ENCODE peak calls at places on chromosomes 3 and 15, in four cellular contexts. D, L, H and U are unnamed samples.

GRCh38 chr3:177522051-177522450 is 324.8 kb upstream of the TBL1XR1 start:
- DNase-seq in D (no peak), L (no peak), H (no peak), U (no peak)

GRCh38 chr15:25070357-25070963 is 115.7 kb downstream of the SNRPN start:
- DNase-seq in D (no peak), L (no peak), H (no peak), U (no peak)

GRCh38 chr3:49539659-49540560 is 14.4 kb upstream of the BSN start:
- DNase-seq in D (peak), L (peak), H (peak), U (peak)

GRCh38 chr3:105523496-105523895 is 156.8 kb downstream of the ALCAM start:
- DNase-seq in D (no peak), L (no peak), H (no peak), U (no peak)

GRCh38 chr3:43248194-43248593 is 38.1 kb upstream of the SNRK start:
- DNase-seq in D (no peak), L (no peak), H (no peak), U (no peak)

GRCh38 chr15:51198701-51199253 is 104.1 kb upstream of the TNFAIP8L3 start:
- DNase-seq in D (no peak), L (no peak), H (no peak), U (no peak)

GRCh38 chr15:85073556-85074194 is 92.0 kb downstream of the PDE8A start:
- DNase-seq in D (no peak), L (no peak), H (no peak), U (no peak)

GRCh38 chr3:80244390-80244789 is 476.6 kb upstream of the ROBO1 start:
- DNase-seq in D (no peak), L (peak), H (no peak), U (peak)

GRCh38 chr3:130901463-130902204 is 7.8 kb downstream of the ATP2C1 start:
- DNase-seq in D (no peak), L (no peak), H (no peak), U (no peak)

GRCh38 chr15:101045835-101046691 is 126.9 kb downstream of the LRRK1 start:
- DNase-seq in D (no peak), L (peak), H (peak), U (no peak)

GRCh38 chr3:99545941-99546580 is 92.3 kb upstream of the COL8A1 start:
- DNase-seq in D (no peak), L (no peak), H (no peak), U (no peak)

GRCh38 chr3:136068708-136069107 is 103.2 kb downstream of the PPP2R3A start:
- DNase-seq in D (no peak), L (no peak), H (no peak), U (no peak)

GRCh38 chr15:25054329-25054728 is 99.5 kb downstream of the SNRPN start:
- DNase-seq in D (no peak), L (no peak), H (no peak), U (no peak)

GRCh38 chr3:148360046-148360445 is 337.7 kb upstream of the AGTR1 start:
- DNase-seq in D (no peak), L (no peak), H (no peak), U (peak)

GRCh38 chr15:66936115-66936863 is 129.1 kb upstream of the SMAD3 start:
- DNase-seq in D (peak), L (no peak), H (no peak), U (peak)

GRCh38 chr3:168803536-168803935 is 707.8 kb upstream of the GOLIM4 start:
- DNase-seq in D (no peak), L (no peak), H (no peak), U (no peak)

GRCh38 chr3:6066397-6066796 is 794.5 kb upstream of the GRM7 start:
- DNase-seq in D (no peak), L (no peak), H (no peak), U (no peak)

GRCh38 chr15:52759969-52760368 is 30.2 kb downstream of the ONECUT1 start:
- DNase-seq in D (no peak), L (no peak), H (no peak), U (no peak)
- TF ChIP-seq CTCF in D (no peak), L (no peak), H (no peak), U (no peak)

GRCh38 chr3:170869645-170870593 is at the start of gene RPL22L1:
- DNase-seq in D (peak), L (peak), H (peak), U (peak)
- TF ChIP-seq CTCF in D (no peak), L (no peak), H (no peak), U (peak)

GRCh38 chr3:127287840-127288239 is at the start of gene PRR20G:
- DNase-seq in D (no peak), L (no peak), H (no peak), U (no peak)

GRCh38 chr3:127289646-127290575 is 2.1 kb upstream of the PRR20G start:
- DNase-seq in D (peak), L (no peak), H (no peak), U (no peak)

GRCh38 chr3:127288343-127288742 is 497 bp upstream of the PRR20G start:
- DNase-seq in D (no peak), L (no peak), H (no peak), U (no peak)

GRCh38 chr3:127291114-127291513 is 3.3 kb upstream of the PRR20G start:
- DNase-seq in D (no peak), L (no peak), H (no peak), U (no peak)

DNA sequence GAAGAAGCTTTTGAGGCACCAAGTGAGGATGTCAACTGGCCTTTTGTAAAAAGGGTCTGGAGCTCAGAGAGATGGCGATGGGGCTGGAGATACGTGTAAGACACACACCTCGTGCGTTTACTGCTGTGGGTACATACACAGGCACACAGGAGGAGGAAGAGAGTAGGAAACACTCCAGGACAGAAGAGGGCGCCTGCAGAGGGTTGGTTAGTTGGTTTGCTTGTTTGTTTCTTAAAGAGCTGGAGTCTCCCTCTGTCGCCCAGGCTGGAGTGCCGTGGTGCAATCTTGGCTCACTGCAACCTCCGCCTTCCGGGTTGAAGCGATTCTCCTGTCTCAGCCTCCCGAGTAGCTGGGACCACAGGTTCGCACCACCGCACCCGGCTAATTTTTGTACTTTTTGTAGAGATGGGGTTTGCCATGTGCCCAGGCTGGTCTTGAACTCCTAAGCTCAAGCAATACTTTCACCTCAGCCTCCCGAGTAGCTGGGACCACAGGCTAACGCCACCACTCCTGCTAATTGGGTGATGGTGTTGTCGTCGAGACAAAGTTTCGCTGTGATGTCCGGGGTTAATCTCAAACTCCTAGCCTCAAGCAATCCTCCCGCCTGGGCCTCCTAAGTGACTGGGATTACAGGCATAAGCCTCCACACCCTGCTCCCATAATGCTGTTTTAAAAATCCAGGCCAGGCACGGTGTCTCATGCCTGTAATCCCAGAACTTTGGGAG is 1.2 kb upstream of the PRR20G start:
- DNase-seq in D (no peak), L (no peak), H (no peak), U (no peak)
- TF ChIP-seq CTCF in D (no peak), L (no peak), H (no peak), U (no peak)

GRCh38 chr3:42071720-42072582 is 19.2 kb upstream of the TRAK1 start:
- DNase-seq in D (peak), L (peak), H (no peak), U (no peak)
- TF ChIP-seq CTCF in D (no peak), L (no peak), H (no peak), U (peak)

GRCh38 chr15:39960411-39960810 is 26.5 kb downstream of the EIF2AK4 start:
- DNase-seq in D (no peak), L (no peak), H (no peak), U (no peak)

GRCh38 chr15:39953521-39953920 is 19.6 kb downstream of the EIF2AK4 start:
- DNase-seq in D (no peak), L (no peak), H (no peak), U (no peak)

GRCh38 chr15:39961051-39961450 is 27.1 kb downstream of the EIF2AK4 start:
- DNase-seq in D (peak), L (no peak), H (no peak), U (peak)

GRCh38 chr15:39959411-39959810 is 25.5 kb downstream of the EIF2AK4 start:
- DNase-seq in D (no peak), L (no peak), H (no peak), U (no peak)

DNA sequence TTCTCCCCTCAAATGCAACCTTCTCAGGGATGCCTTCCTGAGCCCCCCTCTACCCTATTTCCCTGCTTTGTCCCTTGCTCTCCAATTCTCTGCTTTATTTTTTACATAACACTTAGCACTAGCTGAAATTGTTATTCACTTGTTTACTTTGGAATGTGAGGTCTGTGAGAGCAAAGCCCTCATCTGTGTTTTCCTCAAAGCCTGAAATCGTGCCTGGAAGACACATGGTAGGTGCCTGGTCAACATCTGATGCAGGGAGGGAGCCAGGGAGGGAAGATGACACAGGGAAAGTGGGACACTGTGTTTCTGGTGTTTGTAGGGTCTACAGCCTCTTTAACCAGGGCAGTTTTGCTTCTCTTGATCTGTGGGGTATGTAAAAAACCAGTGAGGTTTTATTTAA is 23.6 kb downstream of the EIF2AK4 start:
- DNase-seq in D (no peak), L (no peak), H (no peak), U (no peak)
- TF ChIP-seq CTCF in D (no peak), L (no peak), H (no peak), U (no peak)

DNA sequence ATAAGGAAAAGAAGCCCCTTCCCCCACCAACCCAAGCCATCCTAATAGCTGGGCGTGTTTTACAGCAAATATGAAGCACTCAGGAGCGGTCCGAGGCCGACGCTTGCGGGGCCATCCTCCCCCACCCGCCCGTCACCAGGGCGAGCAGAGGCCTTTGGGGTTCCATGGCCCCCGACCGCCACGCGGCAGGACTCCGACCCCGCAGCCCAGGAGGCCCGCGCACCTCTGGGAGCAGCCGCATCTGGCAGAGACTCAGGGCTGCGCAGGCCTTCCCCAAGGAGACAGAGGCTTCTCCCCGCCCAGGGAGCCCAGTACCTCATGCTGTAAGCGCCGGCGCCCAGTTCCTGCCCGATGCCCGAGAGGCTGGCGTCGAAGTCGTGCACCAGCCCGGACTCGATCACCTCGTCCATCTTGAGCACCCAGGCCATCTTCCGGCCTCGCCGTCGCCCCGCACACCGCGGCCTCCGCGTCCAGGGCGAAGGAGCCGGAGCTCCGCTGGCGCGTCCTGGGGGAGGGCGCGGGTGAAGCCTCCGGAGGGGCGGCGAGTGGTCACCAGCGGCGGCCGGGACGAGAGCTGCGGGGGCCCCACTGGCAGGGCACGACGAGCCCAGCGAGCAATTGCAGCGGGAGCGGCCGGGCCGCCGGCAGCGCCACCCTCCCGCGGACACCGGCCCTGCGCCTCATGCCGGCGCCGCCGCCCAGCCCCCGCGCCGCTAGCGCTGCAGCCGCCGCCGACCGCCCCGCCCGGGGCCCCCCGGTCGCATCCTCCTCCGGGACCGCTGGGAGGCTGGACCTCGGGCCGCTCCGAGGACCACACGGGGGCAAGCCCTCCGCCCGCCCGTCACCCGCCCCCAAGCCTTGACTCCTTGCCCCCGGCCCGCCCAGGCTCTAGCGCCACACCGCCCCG is 531 bp downstream of the UBP1 start:
- DNase-seq in D (no peak), L (peak), H (peak), U (no peak)
- TF ChIP-seq CTCF in D (no peak), L (no peak), H (no peak), U (no peak)